ENCODE peak calls at places on chromosome 12, in seven cellular contexts. Y is ovary, F is pancreas, J is neural progenitor cell, I is AG04450, Z is mammary epithelial cell, C is right atrium auricular region. G is an unnamed sample.

GRCh38 chr12:1828863-1829262 is 8.5 kb downstream of the LRTM2 start:
- DNase-seq in Z (no peak), J (no peak), Y (no peak), I (no peak), C (no peak), F (no peak), G (no peak)

GRCh38 chr12:1502856-1503255 is 91.5 kb downstream of the FBXL14 start:
- DNase-seq in C (no peak), J (no peak), I (no peak), Y (no peak), Z (no peak), F (no peak), G (no peak)

GRCh38 chr12:102426599-102427541 is 53.5 kb downstream of the IGF1 start:
- DNase-seq in I (no peak), Z (no peak), Y (no peak), J (no peak), C (no peak), F (no peak), G (no peak)

GRCh38 chr12:40314927-40315326 is 90.1 kb downstream of the LRRK2 start:
- DNase-seq in C (no peak), Z (no peak), I (no peak), Y (no peak), F (no peak), J (no peak), G (no peak)

GRCh38 chr12:26987634-26988424 is 26.4 kb downstream of the TM7SF3 start:
- DNase-seq in C (no peak), I (no peak), J (no peak), Z (no peak), Y (no peak), F (no peak), G (no peak)

GRCh38 chr12:49762468-49762847 is 21.1 kb downstream of the TMBIM6 start:
- DNase-seq in I (no peak), F (no peak), J (no peak), Y (no peak), C (no peak), Z (no peak), G (no peak)

GRCh38 chr12:33423706-33424105 is 15.9 kb downstream of the SYT10 start:
- DNase-seq in F (no peak), Y (no peak), I (no peak), J (no peak), Z (no peak), C (no peak), G (no peak)

GRCh38 chr12:40104461-40105264 is 1.2 kb downstream of the SLC2A13 start:
- DNase-seq in Y (no peak), C (no peak), I (no peak), J (peak), Z (peak), F (peak), G (no peak)

GRCh38 chr12:79344855-79345840 is 345.6 kb downstream of the PAWR start:
- DNase-seq in I (no peak), Z (peak), J (peak), C (no peak), F (no peak), Y (no peak), G (no peak)

GRCh38 chr12:113242018-113242418 is 20.8 kb downstream of the TPCN1 start:
- DNase-seq in Y (no peak), I (no peak), J (no peak), C (no peak), F (peak), Z (peak), G (no peak)

GRCh38 chr12:132604108-132605054 is 6.0 kb downstream of the LRCOL1 start:
- DNase-seq in Z (no peak), Y (no peak), I (no peak), F (no peak), C (no peak), J (no peak), G (no peak)

GRCh38 chr12:109705291-109705690 is 8.3 kb upstream of the FAM222A start:
- DNase-seq in J (no peak), I (no peak), Y (no peak), Z (no peak), C (no peak), F (no peak), G (no peak)

GRCh38 chr12:12503384-12504078 is 59.1 kb downstream of the DUSP16 start:
- DNase-seq in I (no peak), Y (no peak), Z (no peak), J (peak), F (no peak), C (no peak), G (peak)

GRCh38 chr12:96208801-96209534 is 14.8 kb downstream of the ELK3 start:
- DNase-seq in C (no peak), Z (no peak), I (no peak), J (no peak), Y (no peak), F (no peak), G (peak)
- TF ChIP-seq CTCF in C (no peak), Z (no peak), I (peak), J (peak), Y (no peak), F (no peak), G (no peak)

DNA sequence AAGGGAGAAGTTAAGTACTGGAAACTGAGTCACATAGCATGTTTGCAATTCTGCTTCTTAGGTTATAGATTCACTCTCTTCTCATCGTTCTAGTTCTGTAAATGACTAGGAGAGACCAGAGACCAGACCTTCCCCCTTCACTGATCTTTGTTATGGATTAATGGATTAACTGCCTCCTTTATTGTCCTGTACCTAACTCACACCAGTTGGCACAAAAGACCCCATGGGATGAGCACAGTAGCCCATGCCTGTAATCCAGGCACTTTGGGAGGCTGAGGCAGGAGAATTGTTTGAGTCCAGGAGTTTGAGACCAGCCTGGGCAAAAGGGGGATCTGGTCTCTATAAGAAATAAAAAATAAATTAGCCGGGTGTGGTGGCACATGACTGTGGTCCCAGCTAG is 20.8 kb downstream of the BCAT1 start:
- DNase-seq in Y (no peak), I (no peak), F (no peak), J (peak), Z (no peak), C (no peak), G (no peak)
- H3K27ac ChIP-seq in Y (no peak), I (peak), F (no peak), J (no peak), Z (no peak), C (no peak), G (no peak)

GRCh38 chr12:6790496-6791150 is 1.3 kb downstream of the CD4 start:
- DNase-seq in I (no peak), J (no peak), F (no peak), Z (no peak), Y (no peak), C (no peak), G (no peak)
- H3K4me3 ChIP-seq in I (peak), J (no peak), F (no peak), Z (no peak), Y (no peak), C (no peak), G (peak)

DNA sequence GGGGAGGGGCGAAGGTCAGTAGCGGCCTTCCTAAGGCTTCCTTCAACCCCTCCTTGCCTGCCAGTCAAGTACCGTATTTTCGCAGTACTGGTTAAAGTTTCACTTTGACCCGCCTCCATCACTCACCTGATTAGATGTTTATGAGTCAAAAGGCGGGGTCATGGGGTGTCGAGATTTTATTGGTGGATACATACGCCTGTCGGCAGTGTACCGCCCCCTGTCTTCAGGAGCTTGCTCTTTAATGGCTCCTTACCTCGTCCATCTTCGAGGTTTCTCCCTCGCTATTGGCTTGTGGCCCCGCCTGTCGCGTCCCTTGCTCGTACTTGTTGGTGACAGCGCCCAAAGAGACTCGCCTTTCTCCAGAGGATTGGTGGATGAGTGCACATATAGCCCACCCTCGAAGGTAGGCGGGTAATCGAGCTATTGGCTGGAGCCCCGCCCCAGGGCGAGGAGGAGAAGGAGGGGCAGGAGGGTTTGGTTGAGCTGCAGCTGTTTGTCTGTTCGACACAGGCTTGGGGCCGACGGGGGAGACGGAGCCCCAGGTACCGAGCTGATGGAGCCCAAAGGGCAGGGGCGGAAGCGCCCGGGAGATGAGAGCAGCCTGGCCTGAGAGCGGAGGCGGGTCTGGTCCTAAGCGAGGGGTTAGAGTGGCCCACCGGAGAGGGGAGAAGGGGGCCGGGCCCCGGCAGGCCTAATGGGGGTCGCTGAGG is at the start of gene RAB5B:
- DNase-seq in J (peak), I (peak), Z (peak), C (peak), Y (peak), F (peak), G (peak)
- TF ChIP-seq CTCF in J (no peak), I (peak), Z (no peak), C (no peak), Y (no peak), F (peak), G (peak)

DNA sequence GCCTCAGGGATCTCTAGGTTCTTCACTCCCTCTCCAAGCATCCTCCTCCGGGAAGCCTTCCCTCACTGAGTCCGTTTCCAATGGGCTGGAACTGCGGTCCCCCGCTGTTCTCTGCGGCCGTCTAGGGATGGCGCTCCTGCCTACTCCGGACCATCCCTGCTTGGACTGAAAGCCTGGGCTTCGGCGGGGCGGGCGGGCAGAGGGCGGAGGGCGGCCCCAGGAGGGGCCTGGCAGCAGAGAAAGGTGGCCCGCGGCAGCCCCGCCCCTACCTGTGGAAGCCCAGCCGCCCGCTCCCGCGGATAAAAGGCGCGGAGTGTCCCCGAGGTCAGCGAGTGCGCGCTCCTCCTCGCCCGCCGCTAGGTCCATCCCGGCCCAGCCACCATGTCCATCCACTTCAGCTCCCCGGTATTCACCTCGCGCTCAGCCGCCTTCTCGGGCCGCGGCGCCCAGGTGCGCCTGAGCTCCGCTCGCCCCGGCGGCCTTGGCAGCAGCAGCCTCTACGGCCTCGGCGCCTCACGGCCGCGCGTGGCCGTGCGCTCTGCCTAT is at the start of gene KRT7:
- DNase-seq in C (no peak), Z (peak), I (no peak), Y (no peak), J (peak), F (peak), G (no peak)
- H3K27ac ChIP-seq in C (no peak), Z (peak), I (no peak), Y (no peak), J (no peak), F (no peak), G (no peak)

GRCh38 chr12:25797335-25797863 is 161.1 kb upstream of the RASSF8 start:
- DNase-seq in Z (no peak), I (no peak), Y (no peak), J (no peak), F (no peak), C (no peak), G (no peak)
- H3K4me3 ChIP-seq in Z (no peak), I (no peak), Y (no peak), J (no peak), F (no peak), C (no peak), G (no peak)

GRCh38 chr12:14366211-14366762 is 805 bp downstream of the ATF7IP start:
- DNase-seq in C (no peak), Z (no peak), Y (no peak), I (no peak), F (no peak), J (no peak), G (no peak)
- TF ChIP-seq CTCF in C (no peak), Z (peak), Y (peak), I (peak), F (no peak), J (peak), G (peak)

DNA sequence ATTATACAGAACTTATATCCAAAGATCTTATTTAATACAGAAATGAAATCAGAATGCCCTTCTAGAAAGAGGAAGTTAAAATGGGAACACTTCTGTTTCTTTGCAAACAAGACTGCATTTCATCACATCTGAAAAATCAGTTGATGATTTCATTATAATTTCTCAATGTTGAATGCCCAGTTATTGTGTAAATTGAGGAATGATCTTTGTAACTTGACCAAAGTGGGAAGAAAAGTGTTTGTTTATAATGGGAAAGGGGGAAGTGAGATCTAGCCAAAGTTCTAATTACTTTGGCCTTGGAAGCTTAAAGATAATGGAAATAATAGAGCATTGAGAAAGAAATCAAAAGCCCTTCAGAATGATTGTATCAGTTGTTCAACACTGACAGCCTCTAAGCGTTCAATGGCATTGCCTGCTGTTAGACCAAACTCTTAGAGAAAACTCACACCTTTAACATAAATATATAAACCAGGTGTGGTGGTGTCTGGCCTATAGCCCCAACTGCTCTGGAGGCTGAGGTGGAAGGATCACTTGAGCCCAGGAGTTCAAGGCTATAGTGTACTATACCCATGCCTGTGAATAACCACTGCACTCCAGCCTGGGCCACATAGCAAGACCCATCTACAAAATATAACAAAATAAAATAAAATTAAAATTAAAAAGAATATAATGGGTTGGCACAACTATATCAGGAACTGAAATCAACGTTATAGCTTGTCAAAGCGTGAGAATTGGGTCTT is 9.9 kb upstream of the LYZ start:
- DNase-seq in Z (no peak), Y (no peak), I (no peak), C (no peak), J (no peak), F (no peak), G (no peak)
- H3K27ac ChIP-seq in Z (no peak), Y (no peak), I (no peak), C (no peak), J (no peak), F (no peak), G (no peak)

DNA sequence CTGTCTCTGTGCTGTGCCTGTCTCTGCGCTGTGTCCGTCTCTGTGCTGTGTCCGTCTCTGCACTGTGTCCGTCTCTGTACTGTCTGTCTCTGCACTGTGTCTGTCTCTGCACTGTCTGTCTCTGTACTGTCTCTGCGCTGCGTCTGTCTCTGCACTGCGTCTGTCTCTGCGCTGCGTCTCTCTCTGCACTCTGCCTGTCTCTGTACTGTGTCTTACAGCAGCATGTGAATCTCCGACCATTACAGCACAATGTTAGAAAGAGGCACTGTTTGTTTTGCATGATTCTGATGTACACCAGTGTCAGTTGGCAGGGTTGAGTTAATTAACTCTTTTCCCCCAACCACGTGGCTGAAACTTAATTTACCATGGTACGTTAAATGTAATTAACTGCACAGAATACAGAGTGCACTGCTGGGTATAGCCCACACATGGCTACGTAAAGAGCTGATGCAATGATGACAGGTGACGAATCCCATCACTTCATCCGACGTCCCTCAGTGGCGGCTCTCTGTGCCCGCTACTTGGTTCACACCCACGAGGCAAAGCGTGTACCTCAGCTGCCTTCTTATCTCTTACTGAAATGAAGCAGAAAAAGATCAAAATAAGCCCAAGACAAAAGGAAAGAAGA is 127.7 kb upstream of the SFSWAP start:
- DNase-seq in I (no peak), F (no peak), C (no peak), Y (no peak), Z (no peak), J (no peak), G (no peak)
- H3K4me3 ChIP-seq in I (no peak), F (no peak), C (no peak), Y (no peak), Z (no peak), J (no peak), G (no peak)

DNA sequence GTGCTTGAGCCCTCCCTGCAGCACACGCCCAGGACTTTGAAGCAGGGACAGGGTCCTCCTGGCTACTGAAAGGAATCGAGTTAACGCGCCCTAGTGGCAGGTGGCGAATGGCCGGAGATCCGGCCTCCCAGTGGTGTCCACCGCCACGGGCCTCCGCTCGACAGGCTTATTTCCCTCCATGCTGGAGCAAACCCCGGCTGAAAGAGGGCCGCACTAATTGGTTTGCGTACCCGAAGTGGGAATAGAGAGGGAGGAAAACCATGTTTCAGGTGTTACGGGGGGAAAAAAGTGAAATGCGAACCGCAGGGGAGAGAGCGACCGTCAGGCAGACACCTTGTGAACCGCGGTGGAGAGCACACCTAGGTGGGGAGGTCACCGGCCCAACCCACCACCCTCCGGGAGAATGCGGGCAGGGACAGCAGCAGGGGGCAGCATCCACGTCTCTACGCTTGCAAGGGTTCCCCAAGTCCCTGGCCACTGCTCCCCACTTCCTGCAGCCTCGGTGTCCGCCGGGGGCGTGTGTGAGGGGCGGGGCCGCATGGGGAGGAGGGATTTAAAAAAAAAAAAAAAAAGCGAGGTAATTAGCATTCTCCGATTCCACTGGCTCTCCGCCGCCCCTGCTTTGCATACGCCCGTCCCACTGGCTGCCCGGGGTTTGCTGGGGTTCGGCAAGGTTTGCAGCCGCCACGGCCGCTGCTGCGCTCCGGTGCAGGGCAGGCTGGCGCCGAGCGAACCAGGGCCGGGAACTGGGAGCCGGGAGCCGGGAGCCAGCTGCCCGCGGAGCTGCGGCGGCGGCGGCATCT is 224.6 kb upstream of the CRY1 start:
- DNase-seq in Y (no peak), I (peak), C (peak), F (peak), Z (peak), J (peak), G (peak)
- TF ChIP-seq CTCF in Y (no peak), I (peak), C (no peak), F (no peak), Z (peak), J (peak), G (peak)

G was measured in Peyer's patch.